ENCODE peak calls at places on chromosome 6, in six cellular contexts. Z, J, P, S, N and U are unnamed samples.

GRCh38 chr6:156017838-156018237 is 562.2 kb upstream of the NOX3 start:
- DNase-seq in N (no peak), S (no peak), P (no peak), J (no peak), Z (no peak), U (no peak)

GRCh38 chr6:163533443-163533842 is 118.9 kb downstream of the QKI start:
- DNase-seq in N (no peak), S (peak; percentile 84), J (no peak), Z (no peak), P (no peak), U (no peak)

GRCh38 chr6:35054106-35054742 is 86.9 kb downstream of the TCP11 start:
- DNase-seq in P (no peak), Z (no peak), J (no peak), N (no peak), S (no peak), U (no peak)

GRCh38 chr6:31886426-31887068 is 7.8 kb upstream of the SLC44A4 start:
- DNase-seq in N (no peak), Z (no peak), J (no peak), P (no peak), S (no peak), U (no peak)

GRCh38 chr6:41160933-41161332 is 2.0 kb downstream of the TREM2 start:
- DNase-seq in S (no peak), J (no peak), P (no peak), N (no peak), Z (no peak), U (no peak)

GRCh38 chr6:12314751-12315150 is 24.6 kb downstream of the EDN1 start:
- DNase-seq in P (no peak), Z (no peak), S (no peak), N (no peak), J (no peak), U (no peak)

GRCh38 chr6:32885698-32886286 is 31.8 kb downstream of the PSMB9 start:
- DNase-seq in S (peak; percentile 45), Z (no peak), N (no peak), J (no peak), P (no peak), U (no peak)

GRCh38 chr6:44309092-44309491 is 4.1 kb downstream of the AARS2 start:
- DNase-seq in S (no peak), J (no peak), P (no peak), Z (no peak), N (peak; percentile 37), U (no peak)

GRCh38 chr6:127468936-127469335 is 9.7 kb upstream of the KIAA0408 start:
- DNase-seq in S (no peak), P (no peak), Z (no peak), J (no peak), N (no peak), U (no peak)

GRCh38 chr6:29708432-29709177 is 14.6 kb upstream of the HLA-F start:
- DNase-seq in S (no peak), N (no peak), P (peak; percentile 95), J (no peak), Z (no peak), U (no peak)

GRCh38 chr6:51528556-51528955 is 558.9 kb downstream of the PKHD1 start:
- DNase-seq in J (no peak), S (no peak), Z (no peak), N (no peak), P (no peak), U (no peak)

GRCh38 chr6:112831022-112831421 is 483.9 kb downstream of the RFPL4B start:
- DNase-seq in S (no peak), P (no peak), J (no peak), N (no peak), Z (no peak), U (no peak)

GRCh38 chr6:3314621-3315020 is 55.9 kb downstream of the PSMG4 start:
- DNase-seq in P (no peak), N (no peak), Z (no peak), S (no peak), J (no peak), U (peak; percentile 6)

GRCh38 chr6:14711056-14711703 is 534.7 kb upstream of the JARID2 start:
- DNase-seq in J (no peak), Z (no peak), S (peak; percentile 52), N (peak; percentile 49), P (no peak), U (no peak)

GRCh38 chr6:111121789-111122350 is 34.6 kb downstream of the SLC16A10 start:
- DNase-seq in P (no peak), N (no peak), J (no peak), S (no peak), Z (no peak), U (no peak)

GRCh38 chr6:166646716-166647115 is 19.7 kb upstream of the RPS6KA2 start:
- DNase-seq in S (no peak), Z (no peak), J (no peak), P (no peak), N (no peak), U (no peak)

GRCh38 chr6:52547647-52548352 is 29.1 kb downstream of the TRAM2 start:
- DNase-seq in S (no peak), Z (no peak), N (no peak), J (no peak), P (no peak), U (no peak)

GRCh38 chr6:97778290-97779038 is 495.4 kb upstream of the MMS22L start:
- DNase-seq in J (no peak), N (no peak), P (no peak), S (no peak), Z (no peak), U (no peak)

GRCh38 chr6:12289655-12290489 is at the start of gene EDN1:
- DNase-seq in J (no peak), Z (peak; percentile 20), P (no peak), S (peak; percentile 34), N (peak; percentile 72), U (peak; percentile 50)

GRCh38 chr6:70310063-70310694 is 7.3 kb upstream of the COL9A1 start:
- DNase-seq in S (peak; percentile 13), N (no peak), J (no peak), Z (no peak), P (no peak), U (no peak)

GRCh38 chr6:113184736-113185135 is 672.4 kb upstream of the MARCKS start:
- DNase-seq in P (no peak), J (no peak), Z (no peak), S (peak; percentile 62), N (peak; percentile 78), U (no peak)

GRCh38 chr6:10586302-10586701 is 65.2 kb downstream of the GCNT2 start:
- DNase-seq in Z (no peak), N (no peak), S (no peak), J (no peak), P (no peak), U (no peak)

GRCh38 chr6:137272403-137272802 is 53.2 kb upstream of the IFNGR1 start:
- DNase-seq in S (no peak), N (no peak), Z (no peak), J (no peak), P (no peak), U (no peak)

GRCh38 chr6:38739532-38739931 is 24.4 kb downstream of the DNAH8 start:
- DNase-seq in N (no peak), P (no peak), Z (no peak), J (no peak), S (no peak), U (no peak)

GRCh38 chr6:17494919-17495318 is 101.5 kb downstream of the CAP2 start:
- DNase-seq in S (no peak), J (no peak), N (no peak), P (no peak), Z (no peak), U (no peak)

GRCh38 chr6:34027445-34027936 is 118.4 kb downstream of the GRM4 start:
- DNase-seq in J (no peak), Z (no peak), N (peak; percentile 24), P (no peak), S (no peak), U (peak; percentile 34)